ENCODE peak calls at places on chromosomes 2 and 18, in five cellular contexts. O is Caco-2, L is hepatocyte, P is thyroid gland, U is fibroblast of lung. D is an unnamed sample.

GRCh38 chr2:158994920-158995676 is 26.7 kb downstream of the TANC1 start:
- DNase-seq in O (peak; percentile 72), L (peak; percentile 67), P (no peak), U (no peak), D (no peak)

GRCh38 chr2:75619992-75620740 is 26.4 kb upstream of the MRPL19 start:
- DNase-seq in O (no peak), L (no peak), P (no peak), U (peak; percentile 56), D (no peak)

GRCh38 chr2:238638982-238639341 is 208.9 kb upstream of the TWIST2 start:
- DNase-seq in O (no peak), L (no peak), P (no peak), U (no peak), D (no peak)

GRCh38 chr2:187009483-187010239 is 160.7 kb upstream of the ZSWIM2 start:
- DNase-seq in O (no peak), L (no peak), P (no peak), U (no peak), D (no peak)

GRCh38 chr2:8019934-8020333 is 661.9 kb upstream of the ID2 start:
- DNase-seq in O (no peak), L (no peak), P (no peak), U (no peak), D (no peak)

GRCh38 chr18:80029690-80030089 is 4.5 kb upstream of the RBFA start:
- DNase-seq in O (no peak), L (no peak), P (no peak), U (no peak), D (no peak)

GRCh38 chr2:98884658-98885057 is 51.4 kb downstream of the CRACDL start:
- DNase-seq in O (no peak), L (no peak), P (no peak), U (no peak), D (no peak)

GRCh38 chr18:64679121-64679520 is 530.2 kb upstream of the LINC00305 start:
- DNase-seq in O (no peak), L (no peak), P (no peak), U (no peak), D (no peak)

GRCh38 chr2:102418421-102418961 is 4.5 kb upstream of the IL18RAP start:
- DNase-seq in O (no peak), L (no peak), P (no peak), U (peak; percentile 48), D (no peak)

GRCh38 chr2:129912066-129912820 is 67.2 kb upstream of the RAB6C start:
- DNase-seq in O (peak; percentile 14), L (no peak), P (no peak), U (no peak), D (no peak)

GRCh38 chr18:75408554-75409506 is 18.7 kb downstream of the SMIM21 start:
- DNase-seq in O (no peak), L (peak; percentile 24), P (no peak), U (peak; percentile 99), D (no peak)

GRCh38 chr2:170377469-170378207 is 199.7 kb downstream of the MYO3B start:
- DNase-seq in O (no peak), L (peak; percentile 30), P (peak; percentile 38), U (no peak), D (peak; percentile 76)

GRCh38 chr2:10499911-10500521 is 51.9 kb upstream of the ODC1 start:
- DNase-seq in O (no peak), L (no peak), P (peak; percentile 18), U (no peak), D (no peak)

GRCh38 chr2:3464401-3465005 is 54.8 kb downstream of the ADI1 start:
- DNase-seq in O (no peak), L (no peak), P (no peak), U (no peak), D (no peak)

GRCh38 chr2:26754972-26755670 is 9.0 kb upstream of the SLC35F6 start:
- DNase-seq in O (no peak), L (no peak), P (peak; percentile 76), U (no peak), D (no peak)

GRCh38 chr2:96253006-96253405 is 12.8 kb downstream of the TMEM127 start:
- DNase-seq in O (no peak), L (peak; percentile 36), P (no peak), U (no peak), D (no peak)

GRCh38 chr18:79631761-79632446 is 47.7 kb upstream of the CTDP1 start:
- DNase-seq in O (no peak), L (no peak), P (no peak), U (no peak), D (no peak)

GRCh38 chr2:88129313-88129959 is 1.6 kb upstream of the FABP1 start:
- DNase-seq in O (no peak), L (no peak), P (no peak), U (no peak), D (no peak)

GRCh38 chr18:50097702-50098101 is 97.2 kb downstream of the MYO5B start:
- DNase-seq in O (no peak), L (no peak), P (no peak), U (peak; percentile 60), D (peak; percentile 14)

GRCh38 chr2:33215299-33215698 is 261.1 kb upstream of the RASGRP3 start:
- DNase-seq in O (no peak), L (peak; percentile 26), P (no peak), U (peak; percentile 96), D (no peak)

GRCh38 chr2:4938246-4938645 is 753.9 kb upstream of the SOX11 start:
- DNase-seq in O (no peak), L (no peak), P (no peak), U (no peak), D (no peak)

GRCh38 chr2:112623913-112624777 is 21.6 kb upstream of the SLC20A1 start:
- DNase-seq in O (peak; percentile 15), L (peak; percentile 63), P (no peak), U (peak; percentile 84), D (no peak)

GRCh38 chr2:149094217-149095015 is 55.9 kb downstream of the LYPD6B start:
- DNase-seq in O (no peak), L (no peak), P (no peak), U (peak; percentile 86), D (no peak)

GRCh38 chr2:231455222-231455621 is 9.1 kb downstream of the NCL start:
- DNase-seq in O (no peak), L (no peak), P (no peak), U (no peak), D (no peak)

GRCh38 chr2:154439156-154439555 is 259.3 kb upstream of the KCNJ3 start:
- DNase-seq in O (no peak), L (peak; percentile 5), P (no peak), U (no peak), D (no peak)

GRCh38 chr2:170711774-170712652 is 3.1 kb upstream of the SP5 start:
- DNase-seq in O (peak; percentile 85), L (peak; percentile 32), P (no peak), U (no peak), D (no peak)

GRCh38 chr2:147460140-147460539 is 384.7 kb upstream of the ACVR2A start:
- DNase-seq in O (no peak), L (no peak), P (no peak), U (peak; percentile 51), D (no peak)

GRCh38 chr2:101388232-101388631 is 929 bp upstream of the CREG2 start:
- DNase-seq in O (no peak), L (peak; percentile 57), P (no peak), U (peak; percentile 77), D (no peak)

GRCh38 chr2:101382406-101382805 is 4.9 kb downstream of the CREG2 start:
- DNase-seq in O (no peak), L (no peak), P (no peak), U (no peak), D (no peak)

GRCh38 chr2:101387151-101387807 is at the start of gene CREG2:
- DNase-seq in O (peak; percentile 81), L (peak; percentile 89), P (peak; percentile 78), U (peak; percentile 59), D (peak; percentile 51)

GRCh38 chr2:101383016-101383541 is 4.2 kb downstream of the CREG2 start:
- DNase-seq in O (no peak), L (no peak), P (no peak), U (no peak), D (no peak)

GRCh38 chr2:101386599-101387150 is 628 bp downstream of the CREG2 start:
- DNase-seq in O (peak; percentile 60), L (no peak), P (no peak), U (no peak), D (no peak)
- H3K4me3 ChIP-seq in O (peak overlapping the region; percentile 90), L (peak overlapping the region; percentile 58), P (peak overlapping the region; percentile 19), U (peak overlapping the region; percentile 56), D (peak overlapping the region; percentile 46)

GRCh38 chr2:100781009-100781325 is 39.0 kb upstream of the NPAS2 start:
- DNase-seq in O (no peak), L (no peak), P (no peak), U (no peak), D (no peak)

GRCh38 chr2:100779908-100780202 is 40.1 kb upstream of the NPAS2 start:
- DNase-seq in O (no peak), L (no peak), P (no peak), U (no peak), D (no peak)

GRCh38 chr2:100781523-100782375 is 38.2 kb upstream of the NPAS2 start:
- DNase-seq in O (no peak), L (no peak), P (no peak), U (no peak), D (no peak)

GRCh38 chr2:100778812-100779450 is 41.0 kb upstream of the NPAS2 start:
- DNase-seq in O (no peak), L (no peak), P (no peak), U (no peak), D (no peak)

GRCh38 chr2:100780203-100781008 is 39.5 kb upstream of the NPAS2 start:
- DNase-seq in O (peak; percentile 66), L (peak; percentile 62), P (no peak), U (peak; percentile 88), D (no peak)
- TF ChIP-seq CTCF in O (no peak), L (no peak), P (no peak), U (no peak), D (no peak)

DNA sequence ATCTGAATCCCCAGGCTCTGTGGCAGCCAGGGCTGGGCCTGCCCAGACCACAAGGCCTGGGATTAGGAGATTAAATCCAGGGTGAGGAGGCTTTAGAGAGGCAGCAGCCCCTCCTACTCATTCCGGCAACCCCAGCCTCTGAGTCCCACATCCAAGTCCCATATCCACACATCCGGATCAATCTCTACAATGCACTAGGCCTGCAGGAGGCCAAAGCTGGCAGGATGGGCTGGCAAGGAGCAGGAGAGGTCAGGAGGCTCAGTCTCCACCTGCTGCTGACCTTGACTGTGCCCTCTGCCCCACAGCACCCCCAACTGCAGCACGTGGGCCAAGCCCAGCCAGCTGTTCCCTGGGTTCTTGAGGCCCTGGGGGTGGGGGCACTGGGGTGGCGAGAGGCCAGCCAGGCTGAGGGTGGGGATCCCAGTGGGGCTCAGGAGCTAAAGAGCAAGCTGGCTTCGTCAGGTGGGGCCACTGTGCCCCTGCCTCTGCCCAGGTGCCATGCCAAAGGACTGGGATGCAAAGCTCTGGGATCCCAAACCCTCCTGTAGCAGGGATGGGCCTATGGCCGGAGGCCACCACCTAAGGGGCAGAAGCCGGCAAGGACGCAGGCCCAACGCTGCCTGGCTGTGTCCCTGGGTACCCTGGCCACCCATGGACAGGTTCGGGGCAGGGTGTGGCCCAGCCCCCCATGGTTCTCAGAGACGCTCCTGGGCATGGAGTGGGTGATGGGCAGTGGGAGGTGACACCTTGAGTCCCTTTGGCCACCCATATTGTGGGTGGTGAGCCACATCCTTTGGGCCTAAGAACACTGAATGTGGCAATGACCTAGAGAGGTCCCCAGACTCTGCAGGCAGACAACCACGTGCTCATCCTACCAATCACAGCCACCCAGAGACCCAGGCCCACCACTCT is 3.2 kb downstream of the KIF1A start:
- DNase-seq in O (peak; percentile 19), L (no peak), P (no peak), U (no peak), D (no peak)
- H3K4me3 ChIP-seq in O (no peak overlapping the region), L (no peak overlapping the region), P (no peak overlapping the region), U (no peak overlapping the region), D (no peak overlapping the region)

GRCh38 chr2:117411983-117412382 is 402.5 kb upstream of the DDX18 start:
- DNase-seq in O (no peak), L (no peak), P (no peak), U (no peak), D (no peak)
- TF ChIP-seq CTCF in O (peak; percentile 36), L (peak; percentile 31), P (no peak), U (no peak), D (peak; percentile 22)